ENCODE peak calls at places on chromosomes 3 and 15, in six cellular contexts. B, V, C, X, L and S are unnamed samples.

GRCh38 chr3:197465996-197466549 is 89.7 kb downstream of the BDH1 start:
- DNase-seq in B (no peak), V (no peak), C (no peak), X (peak; percentile 69), L (no peak), S (peak; percentile 15)

GRCh38 chr3:143135150-143135549 is 15.6 kb downstream of the CHST2 start:
- DNase-seq in B (no peak), V (no peak), C (no peak), X (peak; percentile 94), L (no peak), S (no peak)

GRCh38 chr3:58034738-58035511 is 26.7 kb downstream of the FLNB start:
- DNase-seq in B (no peak), V (no peak), C (no peak), X (no peak), L (peak; percentile 70), S (no peak)

GRCh38 chr3:39757312-39757711 is 52.1 kb upstream of the MYRIP start:
- DNase-seq in B (no peak), V (no peak), C (no peak), X (no peak), L (no peak), S (no peak)

GRCh38 chr3:190088890-190089289 is 31.8 kb downstream of the P3H2 start:
- DNase-seq in B (no peak), V (no peak), C (no peak), X (peak; percentile 33), L (no peak), S (no peak)

GRCh38 chr15:67089218-67090193 is 24.1 kb downstream of the SMAD3 start:
- DNase-seq in B (no peak), V (no peak), C (no peak), X (peak; percentile 50), L (no peak), S (no peak)

GRCh38 chr3:97647441-97647840 is 117.1 kb upstream of the ARL6 start:
- DNase-seq in B (no peak), V (no peak), C (no peak), X (no peak), L (no peak), S (no peak)

GRCh38 chr15:22895465-22896190 is 57.2 kb downstream of the NIPA2 start:
- DNase-seq in B (no peak), V (no peak), C (no peak), X (peak; percentile 9), L (no peak), S (peak; percentile 13)

GRCh38 chr15:100947760-100948429 is 28.7 kb downstream of the LRRK1 start:
- DNase-seq in B (no peak), V (no peak), C (no peak), X (no peak), L (no peak), S (no peak)

GRCh38 chr3:188274249-188274915 is 120.4 kb downstream of the LPP start:
- DNase-seq in B (no peak), V (no peak), C (no peak), X (peak; percentile 68), L (no peak), S (no peak)

GRCh38 chr3:8871306-8871705 is 92.0 kb downstream of the RAD18 start:
- DNase-seq in B (no peak), V (no peak), C (no peak), X (no peak), L (no peak), S (no peak)

GRCh38 chr3:82462977-82463376 is 701.5 kb upstream of the GBE1 start:
- DNase-seq in B (no peak), V (no peak), C (no peak), X (no peak), L (no peak), S (no peak)

GRCh38 chr3:50427255-50427654 is 67.9 kb upstream of the TMEM115 start:
- DNase-seq in B (no peak), V (no peak), C (no peak), X (no peak), L (no peak), S (no peak)

GRCh38 chr3:32872487-32873382 is 54.9 kb downstream of the TRIM71 start:
- DNase-seq in B (no peak), V (no peak), C (no peak), X (peak; percentile 78), L (no peak), S (no peak)

GRCh38 chr3:183359036-183359435 is 69.4 kb downstream of the MCF2L2 start:
- DNase-seq in B (no peak), V (no peak), C (no peak), X (no peak), L (no peak), S (no peak)

GRCh38 chr15:73305331-73306211 is 63.2 kb downstream of the HCN4 start:
- DNase-seq in B (no peak), V (no peak), C (no peak), X (peak; percentile 64), L (peak; percentile 36), S (no peak)

GRCh38 chr15:56042982-56043980 is 49.9 kb upstream of the NEDD4 start:
- DNase-seq in B (no peak), V (no peak), C (no peak), X (peak; percentile 15), L (peak; percentile 70), S (no peak)

GRCh38 chr3:96961576-96961975 is 147.2 kb downstream of the EPHA6 start:
- DNase-seq in B (no peak), V (no peak), C (no peak), X (no peak), L (no peak), S (no peak)

GRCh38 chr3:114496874-114497273 is 203.0 kb downstream of the TIGIT start:
- DNase-seq in B (no peak), V (no peak), C (no peak), X (peak; percentile 67), L (no peak), S (no peak)

GRCh38 chr15:57217716-57218598 is 158.3 kb upstream of the CGNL1 start:
- DNase-seq in B (no peak), V (no peak), C (no peak), X (peak; percentile 25), L (no peak), S (no peak)

GRCh38 chr15:55819397-55820034 is 76.6 kb upstream of the PRTG start:
- DNase-seq in B (no peak), V (no peak), C (no peak), X (no peak), L (no peak), S (no peak)

GRCh38 chr15:31400222-31400927 is 73.7 kb downstream of the KLF13 start:
- DNase-seq in B (no peak), V (no peak), C (no peak), X (no peak), L (no peak), S (no peak)

GRCh38 chr3:49500408-49501257 is 30.6 kb downstream of the DAG1 start:
- DNase-seq in B (no peak), V (peak; percentile 44), C (no peak), X (peak; percentile 99), L (no peak), S (no peak)

GRCh38 chr3:25153561-25153960 is 274.5 kb upstream of the RARB start:
- DNase-seq in B (no peak), V (no peak), C (no peak), X (no peak), L (no peak), S (no peak)

GRCh38 chr3:87318609-87319008 is 42.2 kb upstream of the POU1F1 start:
- DNase-seq in B (no peak), V (no peak), C (no peak), X (peak; percentile 53), L (no peak), S (no peak)

GRCh38 chr3:25831578-25831977 is 41.7 kb downstream of the OXSM start:
- DNase-seq in B (no peak), V (no peak), C (no peak), X (peak; percentile 45), L (no peak), S (no peak)

GRCh38 chr15:67091966-67092677 is 26.7 kb downstream of the SMAD3 start:
- DNase-seq in B (no peak), V (no peak), C (no peak), X (no peak), L (no peak), S (no peak)

GRCh38 chr3:107344722-107345121 is 32.5 kb upstream of the CCDC54 start:
- DNase-seq in B (no peak), V (no peak), C (no peak), X (no peak), L (no peak), S (no peak)

GRCh38 chr15:47186071-47186470 is 531.2 kb upstream of the SEMA6D start:
- DNase-seq in B (no peak), V (no peak), C (no peak), X (no peak), L (no peak), S (no peak)

GRCh38 chr3:156024904-156025303 is 95.5 kb upstream of the KCNAB1 start:
- DNase-seq in B (no peak), V (no peak), C (no peak), X (peak; percentile 26), L (no peak), S (no peak)